ENCODE peak calls at places on chromosomes 16 and 17, in seven cellular contexts. One of them, this sample, is unnamed.

GRCh38 chr17:7886227-7887037 is 2.2 kb upstream of the CHD3 start:
- DNase-seq in cardiac fibroblast: peak
- DNase-seq in AG09309: no peak
- DNase-seq in fibroblast of mammary gland: no peak
- DNase-seq in body of pancreas: peak
- DNase-seq in bronchial epithelial cell: peak
- DNase-seq in neural crest cell: peak
- DNase-seq in this sample: peak

GRCh38 chr16:10922328-10923145 is 19.7 kb downstream of the DEXI start:
- DNase-seq in cardiac fibroblast: peak
- DNase-seq in bronchial epithelial cell: no peak
- DNase-seq in neural crest cell: no peak
- DNase-seq in body of pancreas: peak
- DNase-seq in AG09309: no peak
- DNase-seq in fibroblast of mammary gland: peak
- DNase-seq in this sample: no peak

GRCh38 chr17:37305406-37305905 is 70.3 kb upstream of the C17orf78 start:
- DNase-seq in bronchial epithelial cell: peak
- DNase-seq in fibroblast of mammary gland: no peak
- DNase-seq in body of pancreas: no peak
- DNase-seq in AG09309: no peak
- DNase-seq in neural crest cell: no peak
- DNase-seq in cardiac fibroblast: no peak
- DNase-seq in this sample: no peak

GRCh38 chr17:48439473-48439872 is 9.5 kb upstream of the SKAP1 start:
- DNase-seq in body of pancreas: no peak
- DNase-seq in AG09309: no peak
- DNase-seq in bronchial epithelial cell: no peak
- DNase-seq in neural crest cell: no peak
- DNase-seq in fibroblast of mammary gland: no peak
- DNase-seq in cardiac fibroblast: no peak
- DNase-seq in this sample: no peak

GRCh38 chr17:60043846-60044245 is 34.9 kb downstream of the HEATR6 start:
- DNase-seq in cardiac fibroblast: no peak
- DNase-seq in neural crest cell: no peak
- DNase-seq in body of pancreas: no peak
- DNase-seq in AG09309: no peak
- DNase-seq in bronchial epithelial cell: no peak
- DNase-seq in fibroblast of mammary gland: no peak
- DNase-seq in this sample: no peak

GRCh38 chr16:19607610-19608280 is 52.2 kb downstream of the VPS35L start:
- DNase-seq in neural crest cell: no peak
- DNase-seq in cardiac fibroblast: peak
- DNase-seq in fibroblast of mammary gland: peak
- DNase-seq in AG09309: peak
- DNase-seq in bronchial epithelial cell: no peak
- DNase-seq in body of pancreas: no peak
- DNase-seq in this sample: peak

GRCh38 chr17:50365165-50365564 is 7.8 kb downstream of the MRPL27 start:
- DNase-seq in fibroblast of mammary gland: no peak
- DNase-seq in cardiac fibroblast: no peak
- DNase-seq in AG09309: no peak
- DNase-seq in body of pancreas: no peak
- DNase-seq in bronchial epithelial cell: no peak
- DNase-seq in neural crest cell: no peak
- DNase-seq in this sample: no peak

GRCh38 chr17:40361925-40362695 is 2.4 kb downstream of the GJD3 start:
- DNase-seq in AG09309: no peak
- DNase-seq in fibroblast of mammary gland: no peak
- DNase-seq in neural crest cell: no peak
- DNase-seq in body of pancreas: no peak
- DNase-seq in bronchial epithelial cell: no peak
- DNase-seq in cardiac fibroblast: no peak
- DNase-seq in this sample: no peak

GRCh38 chr16:56401482-56401881 is 23.9 kb downstream of the AMFR start:
- DNase-seq in neural crest cell: no peak
- DNase-seq in cardiac fibroblast: no peak
- DNase-seq in AG09309: no peak
- DNase-seq in bronchial epithelial cell: no peak
- DNase-seq in body of pancreas: no peak
- DNase-seq in fibroblast of mammary gland: no peak
- DNase-seq in this sample: no peak

GRCh38 chr16:58665200-58665599 is 19.4 kb downstream of the SLC38A7 start:
- DNase-seq in body of pancreas: no peak
- DNase-seq in AG09309: no peak
- DNase-seq in cardiac fibroblast: no peak
- DNase-seq in fibroblast of mammary gland: no peak
- DNase-seq in bronchial epithelial cell: no peak
- DNase-seq in neural crest cell: no peak
- DNase-seq in this sample: no peak

GRCh38 chr17:42797067-42798007 is 1.2 kb downstream of the COA3 start:
- DNase-seq in AG09309: no peak
- DNase-seq in body of pancreas: peak
- DNase-seq in neural crest cell: no peak
- DNase-seq in fibroblast of mammary gland: no peak
- DNase-seq in bronchial epithelial cell: peak
- DNase-seq in cardiac fibroblast: no peak
- DNase-seq in this sample: no peak

GRCh38 chr17:13154403-13154802 is 136.6 kb upstream of the ELAC2 start:
- DNase-seq in bronchial epithelial cell: no peak
- DNase-seq in fibroblast of mammary gland: no peak
- DNase-seq in cardiac fibroblast: no peak
- DNase-seq in body of pancreas: no peak
- DNase-seq in neural crest cell: no peak
- DNase-seq in AG09309: no peak
- DNase-seq in this sample: peak

GRCh38 chr16:83040174-83040573 is 413.4 kb downstream of the CDH13 start:
- DNase-seq in bronchial epithelial cell: peak
- DNase-seq in cardiac fibroblast: no peak
- DNase-seq in body of pancreas: no peak
- DNase-seq in AG09309: peak
- DNase-seq in neural crest cell: no peak
- DNase-seq in fibroblast of mammary gland: peak
- DNase-seq in this sample: peak

GRCh38 chr16:27445502-27446175 is 43.7 kb downstream of the IL21R start:
- DNase-seq in body of pancreas: no peak
- DNase-seq in neural crest cell: no peak
- DNase-seq in cardiac fibroblast: no peak
- DNase-seq in bronchial epithelial cell: no peak
- DNase-seq in fibroblast of mammary gland: no peak
- DNase-seq in AG09309: no peak
- DNase-seq in this sample: no peak

DNA sequence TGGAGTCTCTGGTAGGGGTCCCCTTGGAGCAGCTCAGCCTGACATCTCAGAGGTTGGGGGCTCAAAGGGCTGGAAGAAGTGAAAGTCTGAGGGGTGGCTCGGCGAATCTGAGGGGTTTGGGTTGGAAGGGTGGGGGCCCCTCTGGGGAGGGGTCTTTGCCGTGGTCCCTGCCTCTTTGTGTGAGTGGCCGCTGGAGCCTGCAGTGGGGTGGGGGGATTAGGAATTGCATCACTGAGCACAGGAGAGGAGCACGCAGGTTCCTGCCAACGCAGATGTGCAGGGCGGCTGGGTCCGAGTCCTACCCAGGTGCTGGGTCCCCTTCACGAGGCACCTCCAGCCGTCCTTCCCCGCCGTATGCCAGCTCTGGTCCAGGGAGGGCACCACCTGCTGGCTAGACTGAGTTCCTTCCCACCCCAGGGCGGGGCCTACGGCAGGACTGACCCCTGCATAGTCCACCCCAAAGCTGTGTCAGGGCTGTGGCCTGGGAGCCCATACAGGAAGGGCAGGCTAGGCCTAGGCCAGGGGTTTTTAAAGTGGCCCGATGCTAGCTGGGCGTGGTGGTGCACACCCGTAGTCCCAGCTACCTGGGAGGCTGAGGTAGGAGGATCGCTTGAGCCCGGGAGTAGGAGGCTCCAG is 9.9 kb downstream of the FMNL1 start:
- DNase-seq in neural crest cell: no peak
- DNase-seq in bronchial epithelial cell: no peak
- DNase-seq in fibroblast of mammary gland: no peak
- DNase-seq in cardiac fibroblast: no peak
- DNase-seq in body of pancreas: no peak
- DNase-seq in AG09309: no peak
- DNase-seq in this sample: no peak
- TF ChIP-seq CTCF in neural crest cell: peak
- TF ChIP-seq CTCF in bronchial epithelial cell: peak
- TF ChIP-seq CTCF in fibroblast of mammary gland: peak
- TF ChIP-seq CTCF in cardiac fibroblast: peak
- TF ChIP-seq CTCF in body of pancreas: no peak
- TF ChIP-seq CTCF in AG09309: no peak
- TF ChIP-seq CTCF in this sample: peak

GRCh38 chr17:58158181-58158580 is 8.6 kb upstream of the OR4D2 start:
- DNase-seq in bronchial epithelial cell: no peak
- DNase-seq in cardiac fibroblast: no peak
- DNase-seq in AG09309: no peak
- DNase-seq in fibroblast of mammary gland: no peak
- DNase-seq in neural crest cell: no peak
- DNase-seq in body of pancreas: no peak
- DNase-seq in this sample: no peak

GRCh38 chr17:58161566-58161965 is 5.2 kb upstream of the OR4D2 start:
- DNase-seq in bronchial epithelial cell: no peak
- DNase-seq in AG09309: no peak
- DNase-seq in fibroblast of mammary gland: no peak
- DNase-seq in body of pancreas: no peak
- DNase-seq in cardiac fibroblast: no peak
- DNase-seq in neural crest cell: no peak
- DNase-seq in this sample: no peak

GRCh38 chr17:58153046-58153445 is 4.9 kb downstream of the OR4D1 start:
- DNase-seq in neural crest cell: no peak
- DNase-seq in fibroblast of mammary gland: no peak
- DNase-seq in body of pancreas: no peak
- DNase-seq in bronchial epithelial cell: no peak
- DNase-seq in AG09309: no peak
- DNase-seq in cardiac fibroblast: no peak
- DNase-seq in this sample: no peak

DNA sequence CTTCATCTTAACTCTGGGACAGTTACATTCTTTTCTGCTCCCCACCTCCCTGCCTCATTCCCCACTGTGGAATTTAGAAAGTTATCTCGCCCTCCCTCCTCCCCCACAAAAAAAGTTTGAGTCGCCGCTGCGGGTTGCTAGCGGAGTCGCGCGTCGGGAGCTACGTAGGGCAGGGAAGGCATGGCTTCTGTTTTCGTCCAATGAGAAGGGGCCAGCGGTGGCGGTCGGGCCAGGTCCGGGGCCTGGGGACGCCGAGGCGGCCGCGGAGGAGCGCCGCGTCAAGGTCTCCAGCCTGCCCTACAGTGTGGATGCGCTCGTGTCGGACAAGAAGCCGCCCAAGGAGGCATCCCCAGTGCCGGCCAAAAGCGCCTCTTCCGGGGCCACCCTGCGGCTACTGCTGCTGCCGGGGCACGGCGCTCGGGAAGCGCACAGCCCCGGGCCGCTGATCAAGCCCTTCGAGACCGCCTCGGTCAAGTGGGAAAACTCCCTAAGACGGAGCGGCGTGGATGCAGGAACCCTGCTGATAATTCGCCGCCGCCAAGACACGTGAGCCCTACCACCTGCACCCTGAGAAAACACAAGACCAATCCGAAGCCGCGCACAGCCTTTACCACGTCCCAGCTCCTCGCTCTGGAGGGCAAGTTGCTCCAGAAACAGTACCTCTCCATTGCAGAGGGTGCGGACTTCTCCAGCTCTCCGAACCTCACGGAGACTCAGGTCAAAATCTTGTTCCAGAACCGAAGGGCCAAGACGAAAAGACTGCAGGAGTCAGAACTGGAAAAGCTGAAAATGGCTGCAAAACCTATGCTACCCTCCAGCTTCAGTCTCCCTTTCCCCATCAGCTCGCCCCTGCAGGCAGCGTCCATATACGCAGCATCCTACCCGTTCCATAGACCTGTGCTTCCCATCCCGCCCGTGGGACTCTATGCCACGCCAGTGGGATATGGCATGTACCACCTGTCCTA is 8.9 kb downstream of the OR4D1 start:
- DNase-seq in neural crest cell: peak
- DNase-seq in cardiac fibroblast: peak
- DNase-seq in fibroblast of mammary gland: no peak
- DNase-seq in body of pancreas: no peak
- DNase-seq in AG09309: no peak
- DNase-seq in bronchial epithelial cell: no peak
- DNase-seq in this sample: no peak
- TF ChIP-seq CTCF in neural crest cell: no peak
- TF ChIP-seq CTCF in cardiac fibroblast: no peak
- TF ChIP-seq CTCF in fibroblast of mammary gland: no peak
- TF ChIP-seq CTCF in body of pancreas: no peak
- TF ChIP-seq CTCF in AG09309: no peak
- TF ChIP-seq CTCF in bronchial epithelial cell: no peak
- TF ChIP-seq CTCF in this sample: no peak

DNA sequence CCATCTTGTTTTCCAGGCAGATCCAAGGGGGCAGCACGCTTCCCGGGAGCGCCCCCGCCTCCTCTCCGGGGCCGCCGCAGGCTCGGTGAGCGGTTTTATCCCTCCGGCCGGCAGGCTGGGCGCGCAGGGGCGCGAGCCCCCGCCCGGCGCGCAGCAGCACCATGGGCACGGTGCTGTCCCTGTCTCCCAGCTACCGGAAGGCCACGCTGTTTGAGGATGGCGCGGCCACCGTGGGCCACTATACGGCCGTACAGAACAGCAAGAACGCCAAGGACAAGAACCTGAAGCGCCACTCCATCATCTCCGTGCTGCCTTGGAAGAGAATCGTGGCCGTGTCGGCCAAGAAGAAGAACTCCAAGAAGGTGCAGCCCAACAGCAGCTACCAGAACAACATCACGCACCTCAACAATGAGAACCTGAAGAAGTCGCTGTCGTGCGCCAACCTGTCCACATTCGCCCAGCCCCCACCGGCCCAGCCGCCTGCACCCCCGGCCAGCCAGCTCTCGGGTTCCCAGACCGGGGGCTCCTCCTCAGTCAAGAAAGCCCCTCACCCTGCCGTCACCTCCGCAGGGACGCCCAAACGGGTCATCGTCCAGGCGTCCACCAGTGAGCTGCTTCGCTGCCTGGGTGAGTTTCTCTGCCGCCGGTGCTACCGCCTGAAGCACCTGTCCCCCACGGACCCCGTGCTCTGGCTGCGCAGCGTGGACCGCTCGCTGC is 825 bp downstream of the CDK5R1 start:
- DNase-seq in bronchial epithelial cell: peak
- DNase-seq in cardiac fibroblast: peak
- DNase-seq in neural crest cell: no peak
- DNase-seq in fibroblast of mammary gland: no peak
- DNase-seq in AG09309: no peak
- DNase-seq in body of pancreas: no peak
- DNase-seq in this sample: peak
- TF ChIP-seq CTCF in bronchial epithelial cell: peak
- TF ChIP-seq CTCF in cardiac fibroblast: no peak
- TF ChIP-seq CTCF in neural crest cell: no peak
- TF ChIP-seq CTCF in fibroblast of mammary gland: no peak
- TF ChIP-seq CTCF in AG09309: no peak
- TF ChIP-seq CTCF in body of pancreas: no peak
- TF ChIP-seq CTCF in this sample: no peak

DNA sequence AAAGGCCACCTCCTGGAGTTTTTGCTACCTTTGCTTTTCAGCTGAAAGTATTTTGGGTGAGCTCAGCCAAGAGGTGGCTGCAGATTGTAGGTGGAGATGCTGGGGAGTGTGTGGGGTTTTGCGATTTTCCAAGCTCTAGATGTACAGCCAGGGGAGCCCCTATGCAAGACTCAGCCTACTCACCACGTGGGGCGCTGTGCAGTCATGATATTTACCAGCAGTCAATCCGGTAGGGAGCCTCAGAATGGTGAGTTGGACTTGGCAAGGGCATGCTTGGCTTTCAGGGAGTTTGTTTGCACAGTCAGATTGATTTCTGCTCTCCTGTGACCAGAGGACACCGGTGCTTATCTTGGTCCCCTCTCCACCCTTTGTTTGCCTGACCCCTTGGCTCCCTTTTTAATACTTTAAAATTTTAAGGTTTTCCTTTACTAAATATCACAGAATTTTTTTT is 175.3 kb downstream of the UTP18 start:
- DNase-seq in cardiac fibroblast: peak
- DNase-seq in fibroblast of mammary gland: peak
- DNase-seq in AG09309: no peak
- DNase-seq in neural crest cell: peak
- DNase-seq in bronchial epithelial cell: peak
- DNase-seq in body of pancreas: peak
- DNase-seq in this sample: no peak
- TF ChIP-seq CTCF in cardiac fibroblast: peak
- TF ChIP-seq CTCF in fibroblast of mammary gland: no peak
- TF ChIP-seq CTCF in AG09309: peak
- TF ChIP-seq CTCF in neural crest cell: peak
- TF ChIP-seq CTCF in bronchial epithelial cell: peak
- TF ChIP-seq CTCF in body of pancreas: peak
- TF ChIP-seq CTCF in this sample: peak

This sample was measured in astrocyte of the spinal cord.